ENCODE peak calls at places on chromosomes 7 and 10, in five cellular contexts. S is HT1080, G is right cardiac atrium, O is H9, W is foreskin fibroblast. V is an unnamed sample.
A peak's percentile ranks its signal among the peaks of the same experiment; 100 is the strongest.

GRCh38 chr10:5492322-5492855 is 7.0 kb downstream of the CALML5 start:
- DNase-seq in S (no peak), G (no peak), O (no peak), W (no peak), V (no peak)

GRCh38 chr10:44832595-44833390 is 78.3 kb upstream of the TMEM72 start:
- DNase-seq in S (no peak), G (no peak), O (no peak), W (peak; percentile 89), V (no peak)

GRCh38 chr7:109111086-109111485 is 541.4 kb downstream of the DNAJB9 start:
- DNase-seq in S (no peak), G (no peak), O (no peak), W (no peak), V (no peak)

GRCh38 chr7:107694395-107694794 is 33.8 kb downstream of the SLC26A4 start:
- DNase-seq in S (no peak), G (no peak), O (no peak), W (no peak), V (no peak)

GRCh38 chr10:78207776-78208175 is 174.1 kb downstream of the RPS24 start:
- DNase-seq in S (no peak), G (no peak), O (no peak), W (peak; percentile 30), V (no peak)

GRCh38 chr10:88702848-88703597 is 3.0 kb upstream of the LIPK start:
- DNase-seq in S (peak; percentile 92), G (no peak), O (peak; percentile 88), W (peak; percentile 46), V (peak; percentile 83)

GRCh38 chr10:3712707-3713106 is 72.3 kb downstream of the KLF6 start:
- DNase-seq in S (no peak), G (no peak), O (no peak), W (no peak), V (no peak)

GRCh38 chr7:4882169-4882741 is 1.3 kb downstream of the RADIL start:
- DNase-seq in S (no peak), G (peak; percentile 88), O (peak; percentile 71), W (peak; percentile 95), V (no peak)